ENCODE peak calls at places on chromosomes 16 and 17, in four cellular contexts. One of them, this sample, is unnamed.

GRCh38 chr16:87762620-87763019 is 3.2 kb downstream of the KLHDC4 start:
- DNase-seq in body of pancreas: no peak
- DNase-seq in WTC11: no peak
- DNase-seq in fibroblast of lung: no peak
- DNase-seq in this sample: no peak

GRCh38 chr17:15087946-15088345 is 177.2 kb downstream of the PMP22 start:
- DNase-seq in body of pancreas: no peak
- DNase-seq in WTC11: no peak
- DNase-seq in fibroblast of lung: no peak
- DNase-seq in this sample: no peak

GRCh38 chr17:18256351-18256750 is 2.2 kb downstream of the FLII start:
- DNase-seq in WTC11: no peak
- DNase-seq in fibroblast of lung: no peak
- DNase-seq in body of pancreas: no peak
- DNase-seq in this sample: no peak

GRCh38 chr16:85610059-85610445 is 3.1 kb upstream of the GSE1 start:
- DNase-seq in WTC11: no peak
- DNase-seq in body of pancreas: no peak
- DNase-seq in fibroblast of lung: no peak
- DNase-seq in this sample: no peak

GRCh38 chr17:5055543-5055942 is 20.3 kb upstream of the SLC52A1 start:
- DNase-seq in fibroblast of lung: no peak
- DNase-seq in body of pancreas: no peak
- DNase-seq in WTC11: no peak
- DNase-seq in this sample: no peak

GRCh38 chr17:76202516-76202915 is 37.8 kb downstream of the RNF157 start:
- DNase-seq in body of pancreas: no peak
- DNase-seq in WTC11: no peak
- DNase-seq in fibroblast of lung: no peak
- DNase-seq in this sample: no peak

GRCh38 chr16:4463522-4464163 is 10.8 kb downstream of the NMRAL1 start:
- DNase-seq in fibroblast of lung: peak; percentile 5
- DNase-seq in body of pancreas: no peak
- DNase-seq in WTC11: no peak
- DNase-seq in this sample: no peak

GRCh38 chr16:50371936-50372595 is 3.3 kb upstream of the BRD7 start:
- DNase-seq in body of pancreas: peak; percentile 30
- DNase-seq in WTC11: peak; percentile 57
- DNase-seq in fibroblast of lung: no peak
- DNase-seq in this sample: no peak

GRCh38 chr17:64024781-64025731 is 4.6 kb upstream of the ICAM2 start:
- DNase-seq in fibroblast of lung: peak; percentile 28
- DNase-seq in body of pancreas: peak; percentile 41
- DNase-seq in WTC11: no peak
- DNase-seq in this sample: no peak

GRCh38 chr16:85104821-85105391 is 7.4 kb downstream of the CIBAR2 start:
- DNase-seq in WTC11: no peak
- DNase-seq in body of pancreas: no peak
- DNase-seq in fibroblast of lung: no peak
- DNase-seq in this sample: peak; percentile 70

GRCh38 chr16:52283018-52283417 is 263.9 kb downstream of the TOX3 start:
- DNase-seq in body of pancreas: no peak
- DNase-seq in fibroblast of lung: peak; percentile 66
- DNase-seq in WTC11: no peak
- DNase-seq in this sample: no peak

GRCh38 chr17:18319604-18320256 is 4.6 kb downstream of the SMCR8 start:
- DNase-seq in body of pancreas: no peak
- DNase-seq in fibroblast of lung: peak; percentile 49
- DNase-seq in WTC11: peak; percentile 56
- DNase-seq in this sample: no peak

GRCh38 chr16:81623365-81624102 is 155.6 kb upstream of the PLCG2 start:
- DNase-seq in body of pancreas: no peak
- DNase-seq in WTC11: peak; percentile 50
- DNase-seq in fibroblast of lung: no peak
- DNase-seq in this sample: no peak

GRCh38 chr17:17468217-17469010 is 8.4 kb upstream of the MED9 start:
- DNase-seq in WTC11: no peak
- DNase-seq in body of pancreas: peak; percentile 74
- DNase-seq in fibroblast of lung: no peak
- DNase-seq in this sample: no peak

GRCh38 chr16:15808071-15808470 is 48.8 kb downstream of the MYH11 start:
- DNase-seq in body of pancreas: no peak
- DNase-seq in WTC11: no peak
- DNase-seq in fibroblast of lung: no peak
- DNase-seq in this sample: no peak

GRCh38 chr17:40283662-40284061 is 4.0 kb upstream of the CDC6 start:
- DNase-seq in WTC11: no peak
- DNase-seq in fibroblast of lung: peak; percentile 99
- DNase-seq in body of pancreas: no peak
- DNase-seq in this sample: no peak

GRCh38 chr16:31157136-31157535 is 7.3 kb upstream of the PRSS36 start:
- DNase-seq in WTC11: no peak
- DNase-seq in body of pancreas: no peak
- DNase-seq in fibroblast of lung: no peak
- DNase-seq in this sample: peak; percentile 66

GRCh38 chr16:65908568-65908967 is 457.9 kb upstream of the CDH5 start:
- DNase-seq in WTC11: peak; percentile 38
- DNase-seq in body of pancreas: no peak
- DNase-seq in fibroblast of lung: no peak
- DNase-seq in this sample: no peak

GRCh38 chr17:80443498-80443897 is 28.5 kb downstream of the ENDOV start:
- DNase-seq in body of pancreas: no peak
- DNase-seq in fibroblast of lung: no peak
- DNase-seq in WTC11: no peak
- DNase-seq in this sample: no peak

GRCh38 chr16:66503030-66503429 is 46.9 kb downstream of the TK2 start:
- DNase-seq in fibroblast of lung: no peak
- DNase-seq in body of pancreas: no peak
- DNase-seq in WTC11: no peak
- DNase-seq in this sample: no peak

GRCh38 chr16:14667347-14668266 is 26.5 kb downstream of the PLA2G10 start:
- DNase-seq in body of pancreas: peak; percentile 17
- DNase-seq in WTC11: no peak
- DNase-seq in fibroblast of lung: no peak
- DNase-seq in this sample: no peak

GRCh38 chr17:7530294-7530900 is 18.5 kb upstream of the TNFSF12 start:
- DNase-seq in fibroblast of lung: no peak
- DNase-seq in WTC11: no peak
- DNase-seq in body of pancreas: no peak
- DNase-seq in this sample: no peak

GRCh38 chr17:75909051-75909811 is 4.5 kb upstream of the MRPL38 start:
- DNase-seq in WTC11: no peak
- DNase-seq in body of pancreas: peak; percentile 51
- DNase-seq in fibroblast of lung: no peak
- DNase-seq in this sample: no peak

GRCh38 chr16:75491876-75492275 is 3.4 kb downstream of the CHST6 start:
- DNase-seq in body of pancreas: no peak
- DNase-seq in fibroblast of lung: no peak
- DNase-seq in WTC11: peak; percentile 39
- DNase-seq in this sample: no peak

GRCh38 chr17:58265902-58266875 is 14.5 kb downstream of the MPO start:
- DNase-seq in body of pancreas: no peak
- DNase-seq in fibroblast of lung: no peak
- DNase-seq in WTC11: no peak
- DNase-seq in this sample: no peak

GRCh38 chr17:36641331-36641876 is 40.0 kb downstream of the MRM1 start:
- DNase-seq in body of pancreas: no peak
- DNase-seq in fibroblast of lung: no peak
- DNase-seq in WTC11: peak; percentile 58
- DNase-seq in this sample: no peak

GRCh38 chr16:71351558-71351901 is 7.0 kb upstream of the CALB2 start:
- DNase-seq in fibroblast of lung: no peak
- DNase-seq in body of pancreas: peak; percentile 40
- DNase-seq in WTC11: no peak
- DNase-seq in this sample: no peak

GRCh38 chr16:80324371-80324770 is 216.4 kb upstream of the DYNLRB2 start:
- DNase-seq in WTC11: no peak
- DNase-seq in fibroblast of lung: no peak
- DNase-seq in body of pancreas: no peak
- DNase-seq in this sample: no peak

GRCh38 chr16:14199624-14200023 is 128.5 kb downstream of the MRTFB start:
- DNase-seq in WTC11: no peak
- DNase-seq in fibroblast of lung: peak; percentile 58
- DNase-seq in body of pancreas: no peak
- DNase-seq in this sample: no peak

DNA sequence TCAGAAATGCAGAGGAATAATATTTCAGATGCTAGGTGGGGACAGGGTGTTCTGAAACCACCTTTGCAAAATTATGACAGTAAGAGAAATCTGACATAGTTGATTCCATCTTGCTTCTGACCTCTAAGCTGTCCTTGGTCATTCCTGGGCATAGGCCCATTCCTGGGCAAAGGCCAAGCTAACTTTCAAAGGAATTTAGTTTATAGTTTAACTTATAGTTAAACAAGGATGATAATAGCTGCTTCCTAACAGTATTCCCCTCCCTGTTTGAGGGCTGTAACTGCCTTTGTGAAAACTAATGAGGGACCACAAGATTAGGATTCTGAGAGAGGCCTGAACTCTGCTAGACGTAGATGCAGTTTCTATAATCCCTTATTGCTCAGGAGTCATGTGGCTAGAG is 80.1 kb upstream of the ASIC2 start:
- DNase-seq in WTC11: no peak
- DNase-seq in body of pancreas: no peak
- DNase-seq in fibroblast of lung: no peak
- DNase-seq in this sample: no peak
- TF ChIP-seq CTCF in WTC11: no peak
- TF ChIP-seq CTCF in body of pancreas: no peak
- TF ChIP-seq CTCF in fibroblast of lung: no peak
- TF ChIP-seq CTCF in this sample: no peak

GRCh38 chr17:46738544-46738943 is 79.9 kb downstream of the WNT3 start:
- DNase-seq in WTC11: no peak
- DNase-seq in body of pancreas: no peak
- DNase-seq in fibroblast of lung: peak; percentile 47
- DNase-seq in this sample: no peak

GRCh38 chr17:46741122-46741725 is 77.3 kb downstream of the WNT3 start:
- DNase-seq in body of pancreas: no peak
- DNase-seq in fibroblast of lung: no peak
- DNase-seq in WTC11: no peak
- DNase-seq in this sample: no peak

GRCh38 chr17:46739982-46740381 is 78.5 kb downstream of the WNT3 start:
- DNase-seq in WTC11: no peak
- DNase-seq in body of pancreas: no peak
- DNase-seq in fibroblast of lung: no peak
- DNase-seq in this sample: no peak

GRCh38 chr17:46742539-46743270 is 75.8 kb downstream of the WNT3 start:
- DNase-seq in fibroblast of lung: peak; percentile 87
- DNase-seq in WTC11: no peak
- DNase-seq in body of pancreas: no peak
- DNase-seq in this sample: no peak

DNA sequence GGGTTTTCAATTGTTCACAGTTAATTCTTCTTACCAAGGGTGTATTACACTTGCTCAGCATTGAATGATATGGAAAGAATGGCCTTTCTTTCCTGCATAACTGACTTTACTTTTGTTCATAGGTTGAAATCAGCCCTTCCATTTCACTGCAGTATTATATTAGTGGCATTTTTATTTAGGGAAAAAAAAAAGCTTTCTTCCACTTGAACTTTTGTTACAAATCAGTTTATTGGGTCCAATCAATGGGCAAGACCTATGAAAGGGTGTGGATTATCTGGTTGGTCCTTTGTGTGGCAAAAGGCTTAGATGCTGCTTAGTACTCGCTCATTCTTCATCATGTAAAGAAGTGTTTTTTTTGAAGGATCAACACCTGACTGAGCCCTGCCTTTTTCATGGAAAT is 74.1 kb downstream of the WNT3 start:
- DNase-seq in WTC11: no peak
- DNase-seq in body of pancreas: no peak
- DNase-seq in fibroblast of lung: no peak
- DNase-seq in this sample: no peak
- TF ChIP-seq CTCF in WTC11: no peak
- TF ChIP-seq CTCF in body of pancreas: no peak
- TF ChIP-seq CTCF in fibroblast of lung: no peak
- TF ChIP-seq CTCF in this sample: no peak

DNA sequence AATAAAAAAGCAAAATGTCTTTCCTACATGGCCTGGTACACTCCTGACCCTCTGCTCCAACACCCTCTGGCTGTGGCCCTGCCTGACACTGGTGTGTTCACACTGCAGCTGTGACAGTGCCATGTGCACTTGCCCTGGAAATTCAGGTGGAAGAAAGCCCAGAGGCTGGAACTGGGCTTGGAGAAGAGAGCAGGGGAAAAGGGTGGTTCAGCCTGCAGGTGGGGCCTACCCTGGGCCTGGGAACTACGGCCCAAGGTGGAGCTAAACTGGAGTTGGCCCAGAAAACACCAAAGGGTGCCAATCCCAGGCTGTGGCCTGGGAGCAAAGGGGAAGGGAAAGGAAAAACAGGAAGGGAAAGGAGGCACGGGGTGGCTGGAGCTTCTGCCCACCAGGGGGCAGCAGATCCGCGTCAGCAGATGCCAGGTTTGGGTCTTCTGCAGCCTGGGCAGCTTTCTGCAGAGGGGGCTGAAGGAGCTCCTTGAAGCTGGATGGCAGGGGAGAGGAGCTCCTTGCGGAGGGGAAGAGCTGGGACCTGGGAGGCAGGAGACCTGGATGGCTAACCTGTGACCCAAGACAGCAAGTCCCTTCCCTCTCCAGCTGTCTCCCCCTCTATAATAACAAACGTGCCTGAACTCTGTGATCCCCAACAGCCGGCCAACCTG is 15.4 kb upstream of the CTCF start:
- DNase-seq in WTC11: peak; percentile 88
- DNase-seq in fibroblast of lung: peak; percentile 35
- DNase-seq in body of pancreas: peak; percentile 93
- DNase-seq in this sample: no peak
- TF ChIP-seq CTCF in WTC11: peak; percentile 93
- TF ChIP-seq CTCF in fibroblast of lung: peak; percentile 89
- TF ChIP-seq CTCF in body of pancreas: peak; percentile 96
- TF ChIP-seq CTCF in this sample: peak; percentile 98

DNA sequence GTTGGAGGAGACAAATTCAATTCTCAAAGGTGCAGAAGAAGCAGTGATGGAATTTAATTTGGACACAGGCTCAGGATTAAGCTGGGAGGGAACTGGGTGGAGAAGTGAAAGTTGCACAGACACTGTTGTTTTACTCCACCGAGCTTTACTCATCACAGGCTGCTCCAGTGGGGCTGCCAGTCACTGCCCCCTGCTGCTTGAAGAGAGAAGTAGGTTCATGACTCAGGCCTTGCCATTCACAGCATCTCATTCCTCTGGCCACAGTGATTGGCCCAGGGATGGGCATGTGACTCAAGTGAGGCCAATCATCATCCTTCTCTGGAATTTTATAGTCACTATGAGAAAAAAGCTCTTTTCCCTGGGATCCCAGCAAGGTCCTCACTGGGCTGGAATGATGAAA is 11.8 kb downstream of the GNAO1 start:
- DNase-seq in WTC11: peak; percentile 45
- DNase-seq in body of pancreas: no peak
- DNase-seq in fibroblast of lung: peak; percentile 1
- DNase-seq in this sample: peak; percentile 68
- TF ChIP-seq CTCF in WTC11: no peak
- TF ChIP-seq CTCF in body of pancreas: no peak
- TF ChIP-seq CTCF in fibroblast of lung: peak; percentile 9
- TF ChIP-seq CTCF in this sample: peak; percentile 56

This sample was measured in CD14-positive monocyte.